ENCODE peak calls at places on chromosomes 12 and 14, in ten cellular contexts. Z, R, F, D, O, S, E, Y, B and W are unnamed samples.

GRCh38 chr12:42039146-42039545 is 105.5 kb downstream of the GXYLT1 start:
- DNase-seq in R (no peak), E (no peak), F (no peak), D (no peak), S (peak; percentile 83), Z (no peak), Y (peak; percentile 17), O (no peak), B (no peak), W (no peak)

GRCh38 chr12:188910-189621 is 24.9 kb downstream of the SLC6A12 start:
- DNase-seq in E (peak; percentile 83), B (peak; percentile 71), O (peak; percentile 59), Z (peak; percentile 53), R (no peak), D (no peak), S (peak; percentile 81), Y (peak; percentile 50), F (no peak), W (peak; percentile 58)

GRCh38 chr14:92985521-92985920 is 62.6 kb downstream of the CHGA start:
- DNase-seq in R (no peak), S (no peak), Y (no peak), O (no peak), E (no peak), B (peak; percentile 22), D (no peak), Z (no peak), F (no peak), W (no peak)

GRCh38 chr14:35973770-35974169 is 147.6 kb downstream of the BRMS1L start:
- DNase-seq in F (no peak), O (no peak), B (no peak), E (no peak), Z (no peak), D (no peak), Y (peak; percentile 67), S (no peak), R (no peak), W (no peak)

GRCh38 chr12:1575799-1576401 is 18.5 kb downstream of the FBXL14 start:
- DNase-seq in O (no peak), R (no peak), D (no peak), E (no peak), Z (no peak), B (no peak), F (no peak), S (peak; percentile 65), Y (no peak), W (no peak)

GRCh38 chr14:77133718-77134338 is 7.8 kb downstream of the ZDHHC22 start:
- DNase-seq in S (peak; percentile 67), Y (peak; percentile 44), O (peak; percentile 50), R (no peak), F (peak; percentile 37), Z (peak; percentile 59), D (no peak), E (peak; percentile 91), B (peak; percentile 83), W (no peak)

GRCh38 chr14:96253140-96253539 is 2.9 kb upstream of the BDKRB1 start:
- DNase-seq in D (peak; percentile 82), S (peak; percentile 95), Z (no peak), O (no peak), Y (no peak), B (no peak), E (no peak), F (no peak), R (no peak), W (no peak)

GRCh38 chr14:40417777-40418401 is 985.7 kb upstream of the FBXO33 start:
- DNase-seq in Y (peak; percentile 66), E (peak; percentile 40), S (peak; percentile 1), R (no peak), F (no peak), B (no peak), Z (no peak), O (no peak), D (no peak), W (no peak)

GRCh38 chr12:116015525-116015924 is 262.0 kb downstream of the MED13L start:
- DNase-seq in Z (no peak), D (no peak), B (no peak), O (no peak), S (peak; percentile 77), E (no peak), R (no peak), Y (peak; percentile 64), F (no peak), W (no peak)

GRCh38 chr14:55272922-55273321 is 1.7 kb downstream of the FBXO34 start:
- DNase-seq in S (no peak), D (no peak), Z (no peak), O (no peak), Y (no peak), B (no peak), R (no peak), F (no peak), E (no peak), W (no peak)

GRCh38 chr14:29953501-29953900 is 25.9 kb upstream of the PRKD1 start:
- DNase-seq in O (no peak), R (no peak), D (no peak), Z (no peak), F (no peak), E (no peak), B (no peak), S (no peak), Y (peak; percentile 31), W (no peak)

GRCh38 chr12:132695431-132695830 is 8.0 kb downstream of the PXMP2 start:
- DNase-seq in O (no peak), R (no peak), Y (no peak), E (no peak), F (no peak), D (no peak), Z (no peak), B (no peak), S (no peak), W (no peak)